ENCODE peak calls at places on chromosomes 7 and 10, in nine cellular contexts. One of them, this sample, is unnamed.

GRCh38 chr10:122864901-122865300 is 14.5 kb downstream of the FAM24B start:
- DNase-seq in IMR-90: peak; percentile 59
- DNase-seq in T-helper 2 cell: no peak
- DNase-seq in stimulated activated CD8-positive, alpha-beta memory T cell treated with anti-CD3 and anti-CD28 coated beads, Interleukin-15, amount 100 ng/mL, for 1 hour: no peak
- DNase-seq in HFFc6: peak; percentile 45
- DNase-seq in HCT116: no peak
- DNase-seq in GM10248: no peak
- DNase-seq in suprapubic skin: no peak
- DNase-seq in activated T-helper 1 cell treated with anti-CD3 and anti-CD28 coated beads, Interleukin-12 subunit alpha, Interleukin-12 subunit beta, Interleukin-2, Interleukin-4 antibody, amounts not matched to agents 30 ng/mL and 10 ng/mL and 1 ng/mL, durations not matched to agents 14 hours and 24 hours and 36 hours: no peak
- DNase-seq in this sample: no peak

GRCh38 chr7:25223206-25223605 is 5.1 kb downstream of the NPVF start:
- DNase-seq in T-helper 2 cell: no peak
- DNase-seq in HCT116: no peak
- DNase-seq in stimulated activated CD8-positive, alpha-beta memory T cell treated with anti-CD3 and anti-CD28 coated beads, Interleukin-15, amount 100 ng/mL, for 1 hour: no peak
- DNase-seq in suprapubic skin: no peak
- DNase-seq in GM10248: no peak
- DNase-seq in activated T-helper 1 cell treated with anti-CD3 and anti-CD28 coated beads, Interleukin-12 subunit alpha, Interleukin-12 subunit beta, Interleukin-2, Interleukin-4 antibody, amounts not matched to agents 30 ng/mL and 10 ng/mL and 1 ng/mL, durations not matched to agents 14 hours and 24 hours and 36 hours: no peak
- DNase-seq in HFFc6: no peak
- DNase-seq in IMR-90: no peak
- DNase-seq in this sample: no peak

GRCh38 chr7:42700376-42701327 is 211.2 kb downstream of the C7orf25 start:
- DNase-seq in GM10248: no peak
- DNase-seq in stimulated activated CD8-positive, alpha-beta memory T cell treated with anti-CD3 and anti-CD28 coated beads, Interleukin-15, amount 100 ng/mL, for 1 hour: no peak
- DNase-seq in T-helper 2 cell: no peak
- DNase-seq in HFFc6: no peak
- DNase-seq in activated T-helper 1 cell treated with anti-CD3 and anti-CD28 coated beads, Interleukin-12 subunit alpha, Interleukin-12 subunit beta, Interleukin-2, Interleukin-4 antibody, amounts not matched to agents 30 ng/mL and 10 ng/mL and 1 ng/mL, durations not matched to agents 14 hours and 24 hours and 36 hours: no peak
- DNase-seq in IMR-90: no peak
- DNase-seq in HCT116: no peak
- DNase-seq in suprapubic skin: no peak
- DNase-seq in this sample: no peak

GRCh38 chr10:43372751-43373445 is 1.5 kb downstream of the FXYD4 start:
- DNase-seq in IMR-90: no peak
- DNase-seq in T-helper 2 cell: no peak
- DNase-seq in GM10248: no peak
- DNase-seq in activated T-helper 1 cell treated with anti-CD3 and anti-CD28 coated beads, Interleukin-12 subunit alpha, Interleukin-12 subunit beta, Interleukin-2, Interleukin-4 antibody, amounts not matched to agents 30 ng/mL and 10 ng/mL and 1 ng/mL, durations not matched to agents 14 hours and 24 hours and 36 hours: no peak
- DNase-seq in suprapubic skin: no peak
- DNase-seq in HCT116: no peak
- DNase-seq in stimulated activated CD8-positive, alpha-beta memory T cell treated with anti-CD3 and anti-CD28 coated beads, Interleukin-15, amount 100 ng/mL, for 1 hour: no peak
- DNase-seq in HFFc6: no peak
- DNase-seq in this sample: no peak

GRCh38 chr10:85977642-85978041 is 389.0 kb downstream of the GRID1 start:
- DNase-seq in GM10248: no peak
- DNase-seq in suprapubic skin: no peak
- DNase-seq in HFFc6: no peak
- DNase-seq in HCT116: no peak
- DNase-seq in stimulated activated CD8-positive, alpha-beta memory T cell treated with anti-CD3 and anti-CD28 coated beads, Interleukin-15, amount 100 ng/mL, for 1 hour: no peak
- DNase-seq in IMR-90: no peak
- DNase-seq in T-helper 2 cell: no peak
- DNase-seq in activated T-helper 1 cell treated with anti-CD3 and anti-CD28 coated beads, Interleukin-12 subunit alpha, Interleukin-12 subunit beta, Interleukin-2, Interleukin-4 antibody, amounts not matched to agents 30 ng/mL and 10 ng/mL and 1 ng/mL, durations not matched to agents 14 hours and 24 hours and 36 hours: no peak
- DNase-seq in this sample: no peak

GRCh38 chr7:91089382-91089963 is 174.8 kb upstream of the FZD1 start:
- DNase-seq in T-helper 2 cell: no peak
- DNase-seq in GM10248: peak; percentile 19
- DNase-seq in stimulated activated CD8-positive, alpha-beta memory T cell treated with anti-CD3 and anti-CD28 coated beads, Interleukin-15, amount 100 ng/mL, for 1 hour: no peak
- DNase-seq in activated T-helper 1 cell treated with anti-CD3 and anti-CD28 coated beads, Interleukin-12 subunit alpha, Interleukin-12 subunit beta, Interleukin-2, Interleukin-4 antibody, amounts not matched to agents 30 ng/mL and 10 ng/mL and 1 ng/mL, durations not matched to agents 14 hours and 24 hours and 36 hours: no peak
- DNase-seq in IMR-90: peak; percentile 48
- DNase-seq in HCT116: peak; percentile 26
- DNase-seq in HFFc6: no peak
- DNase-seq in suprapubic skin: no peak
- DNase-seq in this sample: no peak

GRCh38 chr7:100545636-100546128 is 6.7 kb downstream of the AGFG2 start:
- DNase-seq in GM10248: peak; percentile 61
- DNase-seq in suprapubic skin: no peak
- DNase-seq in stimulated activated CD8-positive, alpha-beta memory T cell treated with anti-CD3 and anti-CD28 coated beads, Interleukin-15, amount 100 ng/mL, for 1 hour: no peak
- DNase-seq in T-helper 2 cell: no peak
- DNase-seq in IMR-90: peak; percentile 86
- DNase-seq in HFFc6: peak; percentile 81
- DNase-seq in HCT116: peak; percentile 81
- DNase-seq in activated T-helper 1 cell treated with anti-CD3 and anti-CD28 coated beads, Interleukin-12 subunit alpha, Interleukin-12 subunit beta, Interleukin-2, Interleukin-4 antibody, amounts not matched to agents 30 ng/mL and 10 ng/mL and 1 ng/mL, durations not matched to agents 14 hours and 24 hours and 36 hours: peak; percentile 25
- DNase-seq in this sample: no peak

GRCh38 chr7:154911411-154911810 is 91.5 kb downstream of the PAXIP1 start:
- DNase-seq in activated T-helper 1 cell treated with anti-CD3 and anti-CD28 coated beads, Interleukin-12 subunit alpha, Interleukin-12 subunit beta, Interleukin-2, Interleukin-4 antibody, amounts not matched to agents 30 ng/mL and 10 ng/mL and 1 ng/mL, durations not matched to agents 14 hours and 24 hours and 36 hours: no peak
- DNase-seq in GM10248: no peak
- DNase-seq in T-helper 2 cell: no peak
- DNase-seq in stimulated activated CD8-positive, alpha-beta memory T cell treated with anti-CD3 and anti-CD28 coated beads, Interleukin-15, amount 100 ng/mL, for 1 hour: no peak
- DNase-seq in IMR-90: no peak
- DNase-seq in HFFc6: no peak
- DNase-seq in HCT116: no peak
- DNase-seq in suprapubic skin: no peak
- DNase-seq in this sample: no peak

GRCh38 chr10:70053212-70053895 is 708 bp downstream of the MACROH2A2 start:
- DNase-seq in HFFc6: no peak
- DNase-seq in T-helper 2 cell: no peak
- DNase-seq in HCT116: no peak
- DNase-seq in GM10248: no peak
- DNase-seq in stimulated activated CD8-positive, alpha-beta memory T cell treated with anti-CD3 and anti-CD28 coated beads, Interleukin-15, amount 100 ng/mL, for 1 hour: no peak
- DNase-seq in activated T-helper 1 cell treated with anti-CD3 and anti-CD28 coated beads, Interleukin-12 subunit alpha, Interleukin-12 subunit beta, Interleukin-2, Interleukin-4 antibody, amounts not matched to agents 30 ng/mL and 10 ng/mL and 1 ng/mL, durations not matched to agents 14 hours and 24 hours and 36 hours: no peak
- DNase-seq in IMR-90: no peak
- DNase-seq in suprapubic skin: no peak
- DNase-seq in this sample: no peak

GRCh38 chr7:8178353-8178752 is 83.6 kb downstream of the ICA1 start:
- DNase-seq in IMR-90: no peak
- DNase-seq in HCT116: no peak
- DNase-seq in T-helper 2 cell: no peak
- DNase-seq in suprapubic skin: no peak
- DNase-seq in HFFc6: no peak
- DNase-seq in GM10248: no peak
- DNase-seq in activated T-helper 1 cell treated with anti-CD3 and anti-CD28 coated beads, Interleukin-12 subunit alpha, Interleukin-12 subunit beta, Interleukin-2, Interleukin-4 antibody, amounts not matched to agents 30 ng/mL and 10 ng/mL and 1 ng/mL, durations not matched to agents 14 hours and 24 hours and 36 hours: no peak
- DNase-seq in stimulated activated CD8-positive, alpha-beta memory T cell treated with anti-CD3 and anti-CD28 coated beads, Interleukin-15, amount 100 ng/mL, for 1 hour: no peak
- DNase-seq in this sample: no peak